ENCODE peak calls at places on chromosomes 13 and 19, in four cellular contexts. O, D, W and Y are unnamed samples.

GRCh38 chr19:54660967-54661366 is 1.8 kb upstream of the LILRB4 start:
- DNase-seq in O (no peak), D (no peak), W (peak; percentile 72), Y (no peak)

GRCh38 chr13:41568143-41568989 is 111.0 kb downstream of the RGCC start:
- DNase-seq in O (no peak), D (no peak), W (no peak), Y (no peak)

GRCh38 chr13:101576452-101576851 is 124.0 kb downstream of the ITGBL1 start:
- DNase-seq in O (no peak), D (peak; percentile 46), W (no peak), Y (no peak)

GRCh38 chr19:29376855-29377354 is 148.9 kb upstream of the VSTM2B start:
- DNase-seq in O (no peak), D (no peak), W (no peak), Y (no peak)

GRCh38 chr13:64071352-64071751 is 2655.7 kb upstream of the PCDH20 start:
- DNase-seq in O (no peak), D (no peak), W (no peak), Y (no peak)

GRCh38 chr13:66837246-66837645 is 392.9 kb downstream of the PCDH9 start:
- DNase-seq in O (no peak), D (no peak), W (no peak), Y (no peak)

GRCh38 chr19:42242071-42242511 is 311 bp downstream of the GSK3A start:
- DNase-seq in O (no peak), D (no peak), W (no peak), Y (peak; percentile 59)

GRCh38 chr13:50016421-50016820 is 1.2 kb downstream of the KCNRG start:
- DNase-seq in O (no peak), D (no peak), W (no peak), Y (no peak)

GRCh38 chr19:42069619-42070293 is at the start of gene GRIK5:
- DNase-seq in O (no peak), D (no peak), W (no peak), Y (peak; percentile 77)

GRCh38 chr13:48636550-48636949 is 17.2 kb upstream of the CYSLTR2 start:
- DNase-seq in O (no peak), D (no peak), W (no peak), Y (no peak)

GRCh38 chr19:3575260-3575741 is 2.6 kb downstream of the HMG20B start:
- DNase-seq in O (no peak), D (peak; percentile 55), W (no peak), Y (peak; percentile 10)

GRCh38 chr13:76903544-76904162 is 17.4 kb upstream of the KCTD12 start:
- DNase-seq in O (peak; percentile 30), D (peak; percentile 49), W (peak; percentile 25), Y (peak; percentile 73)

DNA sequence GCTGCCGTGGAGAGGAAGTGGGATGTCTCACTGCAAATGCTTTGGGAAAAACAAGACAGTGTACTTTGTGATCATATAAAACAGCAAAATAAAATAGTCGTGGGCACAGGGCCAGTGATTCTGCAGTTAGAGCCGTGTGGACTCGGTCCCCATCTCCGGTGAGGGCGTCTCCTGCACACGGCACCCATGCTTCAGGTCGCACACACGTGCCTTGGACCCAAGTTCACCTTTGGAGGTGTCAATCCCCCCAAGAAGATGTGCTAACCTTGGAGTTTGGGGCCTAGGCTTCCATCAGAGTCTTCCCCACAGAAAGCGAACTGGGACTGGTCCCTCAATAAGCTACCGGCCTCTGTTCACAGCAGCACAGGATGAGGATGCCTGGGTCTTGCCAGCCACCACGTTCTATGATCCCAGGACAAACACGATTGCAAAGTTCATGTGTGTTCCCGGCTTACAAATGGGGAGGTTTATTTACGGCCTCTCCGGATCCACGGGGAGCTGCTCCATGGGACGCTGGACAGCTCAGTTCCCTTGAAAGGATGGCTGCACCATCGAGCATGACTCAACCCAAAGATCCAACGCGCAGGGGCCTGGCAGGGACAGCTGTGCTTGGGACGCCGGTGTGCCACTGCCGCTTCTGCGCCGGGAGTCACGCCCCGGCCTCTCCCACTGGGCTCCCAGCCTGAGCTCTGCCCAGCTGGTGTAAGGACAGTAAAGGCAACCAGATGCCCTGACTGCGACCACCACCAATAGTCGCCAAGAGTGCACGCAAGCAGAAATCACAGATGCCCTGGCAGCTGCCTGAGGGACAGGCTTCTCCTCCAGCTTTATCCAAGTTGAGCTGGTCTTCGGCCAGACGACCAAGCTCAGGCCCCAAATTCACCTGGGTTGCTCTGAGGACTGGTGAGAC is 8.6 kb downstream of the GAS6 start:
- DNase-seq in O (no peak), D (no peak), W (no peak), Y (no peak)
- TF ChIP-seq PBX3 in O (no peak), D (no peak), W (no peak), Y (no peak)

DNA sequence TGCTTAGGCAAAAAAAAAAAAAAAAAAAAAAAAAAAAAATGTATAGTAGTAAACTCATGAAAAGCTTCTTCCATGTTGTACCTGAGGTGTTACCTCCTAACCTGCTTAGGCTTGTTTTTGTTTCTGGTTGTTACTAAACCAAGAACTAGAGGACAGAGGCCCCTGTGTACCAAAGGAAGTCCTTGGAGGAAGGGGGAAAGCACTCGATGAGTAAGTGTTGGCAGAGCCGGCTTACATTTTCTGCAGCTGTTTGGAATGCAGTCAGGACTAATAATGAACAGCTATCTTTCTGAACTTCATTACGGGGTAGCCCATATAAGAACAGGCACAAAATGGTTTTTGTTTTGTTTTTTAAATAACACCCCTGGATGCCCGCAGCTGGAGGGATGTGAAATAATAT is 214.1 kb upstream of the MAB21L1 start:
- DNase-seq in O (no peak), D (no peak), W (no peak), Y (no peak)
- TF ChIP-seq PBX3 in O (no peak), D (no peak), W (no peak), Y (no peak)

GRCh38 chr19:50894478-50895356 is 16.5 kb downstream of the KLK4 start:
- DNase-seq in O (no peak), D (no peak), W (no peak), Y (no peak)
- TF ChIP-seq PBX3 in O (no peak), D (no peak), W (no peak), Y (no peak)

GRCh38 chr19:13794388-13794751 is 873 bp upstream of the ZSWIM4 start:
- DNase-seq in O (no peak), D (no peak), W (no peak), Y (no peak)
- TF ChIP-seq PBX3 in O (no peak), D (no peak), W (no peak), Y (peak; percentile 48)

DNA sequence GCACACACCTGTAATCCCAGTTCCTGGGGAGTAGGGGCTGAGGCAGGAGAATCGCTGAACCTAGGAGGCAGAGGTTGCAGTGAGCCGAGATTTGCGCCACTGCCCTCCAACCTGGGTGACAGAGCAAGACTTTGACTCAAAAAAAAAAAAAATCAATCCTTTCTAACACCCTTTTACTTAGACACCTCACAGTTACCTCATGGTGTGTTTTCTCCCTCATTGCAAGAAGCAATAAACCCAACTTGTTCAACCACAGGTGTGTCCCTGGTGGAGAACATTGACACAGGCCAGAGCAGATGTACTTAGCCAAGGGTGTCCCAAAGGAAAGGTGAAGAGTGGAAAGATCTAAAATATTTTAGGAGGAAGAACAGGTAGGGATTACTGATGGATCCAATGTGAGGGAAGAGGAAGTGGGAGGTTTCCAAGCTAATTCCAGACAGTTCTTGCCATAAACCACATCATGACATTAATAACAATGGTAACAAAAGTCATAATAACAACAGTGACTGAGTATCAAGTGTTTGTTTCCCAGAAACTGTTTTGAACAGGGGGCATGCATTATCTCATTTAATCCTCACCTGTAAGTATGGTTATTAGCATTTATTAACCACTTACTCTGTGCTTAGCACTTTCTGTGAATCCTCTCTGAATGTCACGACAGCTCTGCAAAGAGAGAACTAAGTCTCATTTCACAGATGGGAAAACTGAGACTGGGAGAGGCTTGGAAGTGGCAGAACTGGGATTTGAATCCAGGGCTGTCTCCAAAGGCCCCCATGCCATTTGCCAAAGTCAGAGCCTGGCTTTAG is 3.1 kb upstream of the LYPD3 start:
- DNase-seq in O (no peak), D (no peak), W (no peak), Y (no peak)
- TF ChIP-seq PBX3 in O (no peak), D (no peak), W (no peak), Y (no peak)